ENCODE peak calls at places on chromosome 1, in eight cellular contexts. W is body of pancreas, I is gastrocnemius medialis, J is pancreas, D is heart left ventricle, F is neural progenitor cell, K is fibroblast of lung, E is Peyer's patch. L is an unnamed sample. For H3K9me3, the result is how much of the 10 kb centered on the place peaks cover.

GRCh38 chr1:110196917-110197782 is 13.0 kb upstream of the KCNC4 start:
- DNase-seq in W (peak), I (no peak), J (peak), D (no peak), F (peak), K (no peak), E (peak), L (no peak)

GRCh38 chr1:82819234-82819633 is 1018.5 kb downstream of the ADGRL2 start:
- DNase-seq in W (no peak), I (no peak), J (no peak), D (no peak), F (no peak), K (no peak), E (no peak), L (no peak)

GRCh38 chr1:25774921-25775774 is 24.8 kb upstream of the SELENON start:
- DNase-seq in W (no peak), I (no peak), J (no peak), D (no peak), F (no peak), K (no peak), E (peak), L (no peak)

GRCh38 chr1:53685272-53686051 is 53.5 kb downstream of the GLIS1 start:
- DNase-seq in W (no peak), I (no peak), J (no peak), D (no peak), F (peak), K (peak), E (no peak), L (no peak)

GRCh38 chr1:225470210-225470609 is 42.4 kb upstream of the LBR start:
- DNase-seq in W (no peak), I (no peak), J (no peak), D (no peak), F (no peak), K (no peak), E (no peak), L (no peak)

GRCh38 chr1:206967096-206967851 is 3.0 kb downstream of the FCAMR start:
- DNase-seq in W (peak), I (no peak), J (no peak), D (no peak), F (no peak), K (peak), E (no peak), L (no peak)

GRCh38 chr1:229058111-229058551 is 212.8 kb upstream of the RAB4A start:
- DNase-seq in W (peak), I (no peak), J (no peak), D (no peak), F (no peak), K (no peak), E (peak), L (no peak)

GRCh38 chr1:25657121-25657521 is 40.5 kb downstream of the MAN1C1 start:
- DNase-seq in W (no peak), I (no peak), J (no peak), D (no peak), F (no peak), K (no peak), E (no peak), L (peak)

GRCh38 chr1:182739545-182739944 is 50.0 kb upstream of the NPL start:
- DNase-seq in W (no peak), I (no peak), J (no peak), D (no peak), F (no peak), K (no peak), E (no peak), L (no peak)

GRCh38 chr1:62288669-62289068 is 30.6 kb downstream of the KANK4 start:
- DNase-seq in W (no peak), I (no peak), J (no peak), D (no peak), F (no peak), K (no peak), E (no peak), L (no peak)

GRCh38 chr1:246417813-246418564 is 89.1 kb downstream of the SMYD3 start:
- DNase-seq in W (no peak), I (no peak), J (no peak), D (no peak), F (no peak), K (no peak), E (no peak), L (no peak)
- H3K9me3 ChIP-seq in W (under half), I (under half), J (under half), D (under half), F (under half), K (under half), E (under half), L (under half)

GRCh38 chr1:42910985-42911384 is 47.7 kb downstream of the SLC2A1 start:
- DNase-seq in W (no peak), I (no peak), J (no peak), D (no peak), F (no peak), K (no peak), E (no peak), L (no peak)
- H3K27ac ChIP-seq in W (no peak), I (no peak), J (no peak), D (no peak), F (no peak), K (no peak), E (no peak), L (no peak)

GRCh38 chr1:163870666-163871065 is 548.9 kb downstream of the NUF2 start:
- DNase-seq in W (no peak), I (no peak), J (no peak), D (no peak), F (no peak), K (peak), E (no peak), L (no peak)
- H3K9me3 ChIP-seq in W (under half), I (under half), J (under half), D (under half), F (under half), K (under half), E (under half), L (under half)

GRCh38 chr1:16925635-16926490 is 4.1 kb downstream of the CROCC start:
- DNase-seq in W (no peak), I (no peak), J (peak), D (no peak), F (no peak), K (no peak), E (peak), L (no peak)

GRCh38 chr1:16927711-16928485 is 6.2 kb downstream of the CROCC start:
- DNase-seq in W (no peak), I (no peak), J (peak), D (no peak), F (no peak), K (no peak), E (no peak), L (no peak)

GRCh38 chr1:16927256-16927655 is 5.5 kb downstream of the CROCC start:
- DNase-seq in W (no peak), I (no peak), J (peak), D (no peak), F (no peak), K (no peak), E (no peak), L (no peak)

GRCh38 chr1:16924919-16925477 is 3.3 kb downstream of the CROCC start:
- DNase-seq in W (no peak), I (no peak), J (peak), D (no peak), F (no peak), K (no peak), E (peak), L (no peak)

DNA sequence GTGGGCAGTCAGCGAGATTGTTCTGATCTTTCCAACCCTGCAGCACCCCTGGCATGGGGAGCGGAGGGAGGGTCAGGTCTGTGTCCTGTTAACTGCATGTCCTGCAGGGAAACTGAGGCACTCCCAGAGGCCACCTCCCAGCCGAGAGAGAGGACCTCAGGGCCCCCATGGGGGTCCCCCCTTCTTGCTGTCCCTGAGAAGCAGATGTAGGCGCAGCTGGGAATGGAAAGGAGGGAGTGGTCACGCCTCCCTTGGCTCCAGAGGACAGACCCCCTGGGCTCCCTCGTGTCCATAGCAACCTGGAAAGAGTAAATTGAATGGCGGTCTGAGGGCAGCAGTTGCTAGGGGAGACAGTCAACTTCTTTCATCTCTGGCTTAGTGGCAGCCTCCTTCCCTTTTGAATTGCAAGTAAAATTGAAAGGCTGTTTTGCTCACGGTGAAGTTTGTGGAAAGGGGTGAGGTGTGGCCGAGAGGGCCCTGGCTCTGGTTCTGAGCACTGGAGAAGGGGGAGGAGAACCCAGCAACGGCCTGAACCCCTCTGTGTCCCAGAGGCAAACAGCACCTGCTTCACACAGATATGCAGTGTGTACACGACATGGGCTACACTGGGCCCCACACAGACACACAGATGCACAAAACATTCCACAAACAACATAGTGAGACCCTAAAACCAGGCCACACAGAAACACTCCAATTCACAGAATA is 4.9 kb downstream of the CROCC start:
- DNase-seq in W (no peak), I (no peak), J (peak), D (no peak), F (peak), K (no peak), E (no peak), L (no peak)
- H3K27ac ChIP-seq in W (no peak), I (no peak), J (no peak), D (no peak), F (no peak), K (no peak), E (no peak), L (no peak)

DNA sequence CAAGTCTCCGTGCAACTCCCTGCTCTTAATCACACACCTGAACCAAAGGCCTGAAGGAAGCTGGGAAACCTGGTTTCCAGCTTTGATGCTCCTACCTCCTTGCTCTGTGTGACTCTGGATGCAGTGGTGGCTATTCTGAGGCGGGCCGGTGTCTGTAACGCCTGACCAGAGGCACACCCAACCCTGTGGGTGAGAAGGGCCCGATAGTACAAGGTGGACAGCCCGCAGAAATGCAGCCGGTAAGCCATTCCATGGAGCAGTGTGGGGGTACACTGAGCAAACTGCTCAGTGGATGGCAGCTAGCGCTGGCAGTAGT is 36.1 kb downstream of the AHDC1 start:
- DNase-seq in W (no peak), I (no peak), J (no peak), D (no peak), F (no peak), K (no peak), E (no peak), L (no peak)
- H3K9me3 ChIP-seq in W (under half), I (under half), J (under half), D (under half), F (under half), K (under half), E (under half), L (under half)

GRCh38 chr1:42462828-42463763 is at the start of gene CCDC30:
- DNase-seq in W (peak), I (peak), J (peak), D (peak), F (peak), K (peak), E (peak), L (peak)
- H3K27ac ChIP-seq in W (peak), I (no peak), J (peak), D (no peak), F (no peak), K (peak), E (no peak), L (peak)

DNA sequence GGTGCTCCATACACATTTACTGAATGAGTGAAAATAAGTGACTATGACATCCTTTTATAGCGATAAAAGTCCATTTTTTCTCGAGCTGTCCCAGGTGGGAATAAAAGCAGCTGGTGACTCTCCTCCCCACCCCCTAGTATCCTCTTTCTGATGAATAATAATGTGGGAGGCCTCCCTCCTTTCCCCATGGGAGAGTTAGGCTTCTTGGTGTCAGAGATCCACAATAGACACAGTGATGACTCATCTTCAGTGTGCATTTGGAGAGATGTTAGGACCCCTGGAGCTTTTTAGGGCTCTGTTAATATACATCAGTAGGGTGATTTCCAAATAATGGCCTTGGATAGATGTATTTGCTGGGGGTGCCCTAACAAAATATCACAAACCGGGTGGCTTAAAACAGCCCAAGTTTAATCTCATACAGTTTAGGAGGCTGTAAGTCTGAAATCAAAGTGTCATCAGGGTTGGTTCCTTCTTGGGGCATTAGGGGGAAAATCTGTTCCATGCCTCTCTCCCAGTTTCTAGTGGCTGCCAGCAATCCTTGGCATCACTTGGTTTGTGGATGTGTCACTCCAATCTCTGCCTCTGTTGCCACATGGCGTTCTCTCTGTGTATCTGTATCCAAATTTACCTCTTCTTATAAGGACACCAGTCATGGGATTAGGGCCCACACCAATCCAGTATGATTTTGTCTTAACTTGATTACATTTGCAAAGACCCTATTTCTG is 4.4 kb upstream of the PHC2 start:
- DNase-seq in W (no peak), I (no peak), J (no peak), D (no peak), F (no peak), K (peak), E (no peak), L (no peak)
- H3K9me3 ChIP-seq in W (under half), I (under half), J (under half), D (under half), F (under half), K (under half), E (under half), L (under half)

DNA sequence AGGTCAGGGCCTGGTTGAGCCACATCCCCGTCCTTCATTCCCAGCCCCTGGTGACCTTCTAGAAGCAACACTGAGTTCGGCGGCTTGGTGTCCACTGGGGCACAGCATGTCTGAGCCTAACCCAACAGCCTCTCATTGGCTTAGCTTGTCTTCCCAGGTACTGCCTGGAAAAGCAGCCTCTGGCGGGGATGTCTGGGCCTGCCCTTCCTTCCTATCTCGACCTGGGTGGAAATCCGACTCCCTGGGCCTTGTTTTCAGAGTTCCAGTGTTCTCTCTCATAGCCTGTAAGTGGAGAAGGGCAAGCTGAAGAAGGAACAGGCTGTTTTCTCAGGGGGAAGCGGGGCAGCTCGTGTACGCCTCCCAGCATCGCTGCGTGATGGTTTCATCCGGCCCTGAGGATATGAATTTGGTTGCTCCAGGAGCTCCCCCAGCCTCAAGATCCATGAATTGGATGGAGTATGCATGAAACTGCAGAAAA is 116.4 kb upstream of the IRF2BP2 start:
- DNase-seq in W (no peak), I (peak), J (no peak), D (peak), F (peak), K (no peak), E (no peak), L (no peak)
- H3K27ac ChIP-seq in W (peak), I (peak), J (peak), D (peak), F (no peak), K (no peak), E (peak), L (peak)